ENCODE peak calls at places on chromosomes 2 and 18, in four cellular contexts. U is spleen, O is HCT116, I is left ventricle myocardium inferior. N is an unnamed sample.

GRCh38 chr18:76426738-76427305 is 68.2 kb downstream of the ZNF516 start:
- DNase-seq in U (peak; percentile 76), O (peak; percentile 13), I (no peak), N (no peak)

GRCh38 chr18:46336278-46337205 is 232.4 kb downstream of the HAUS1 start:
- DNase-seq in I (no peak), O (no peak), U (peak; percentile 62), N (peak; percentile 24)

GRCh38 chr2:196259507-196260481 is 88.4 kb upstream of the STK17B start:
- DNase-seq in O (no peak), I (no peak), U (no peak), N (no peak)

GRCh38 chr2:95265182-95265581 is 9.1 kb upstream of the PROM2 start:
- DNase-seq in O (no peak), I (no peak), U (peak; percentile 49), N (no peak)

GRCh38 chr2:71455741-71456569 is 2.6 kb downstream of the DYSF start:
- DNase-seq in O (no peak), U (no peak), I (peak; percentile 69), N (no peak)

GRCh38 chr2:69770193-69770702 is 28.3 kb downstream of the ANXA4 start:
- DNase-seq in I (no peak), U (no peak), O (peak; percentile 87), N (peak; percentile 70)

GRCh38 chr2:137333386-137333972 is 568.1 kb downstream of the THSD7B start:
- DNase-seq in U (no peak), I (no peak), O (no peak), N (no peak)

GRCh38 chr2:78147466-78147865 is 625.3 kb upstream of the LRRTM4 start:
- DNase-seq in U (no peak), O (no peak), I (no peak), N (no peak)

GRCh38 chr2:65416321-65416720 is 16.1 kb downstream of the SPRED2 start:
- DNase-seq in U (no peak), I (no peak), O (no peak), N (no peak)

GRCh38 chr2:205079173-205079572 is 533.9 kb downstream of the PARD3B start:
- DNase-seq in O (no peak), I (no peak), U (no peak), N (no peak)

GRCh38 chr2:9251154-9252001 is 44.8 kb downstream of the ASAP2 start:
- DNase-seq in I (no peak), U (no peak), O (no peak), N (peak; percentile 78)

GRCh38 chr2:30358822-30359221 is 88.2 kb upstream of the LCLAT1 start:
- DNase-seq in O (no peak), I (no peak), U (no peak), N (no peak)

GRCh38 chr2:41899189-41899588 is 148.6 kb upstream of the PKDCC start:
- DNase-seq in U (no peak), I (no peak), O (no peak), N (no peak)

GRCh38 chr2:234939576-234939975 is 12.2 kb upstream of the SH3BP4 start:
- DNase-seq in I (no peak), U (no peak), O (no peak), N (no peak)

GRCh38 chr2:96891591-96892333 is 21.9 kb upstream of the SEMA4C start:
- DNase-seq in U (no peak), O (no peak), I (no peak), N (peak; percentile 82)

GRCh38 chr2:64831134-64831976 is 157.8 kb upstream of the SLC1A4 start:
- DNase-seq in O (peak; percentile 98), U (peak; percentile 92), I (peak; percentile 82), N (peak; percentile 92)

GRCh38 chr2:241802806-241803318 is 6.1 kb upstream of the NEU4 start:
- DNase-seq in I (no peak), O (no peak), U (no peak), N (no peak)

GRCh38 chr2:182858671-182859070 is 7.8 kb downstream of the FRZB start:
- DNase-seq in U (no peak), O (no peak), I (no peak), N (no peak)

GRCh38 chr2:203886579-203887230 is 19.1 kb downstream of the CTLA4 start:
- DNase-seq in I (no peak), U (no peak), O (no peak), N (no peak)

GRCh38 chr2:121303531-121304263 is 18.7 kb upstream of the TFCP2L1 start:
- DNase-seq in O (no peak), I (no peak), U (no peak), N (no peak)

GRCh38 chr2:41955641-41956040 is 92.2 kb upstream of the PKDCC start:
- DNase-seq in I (no peak), O (no peak), U (no peak), N (no peak)

GRCh38 chr2:176096986-176097819 is 2.4 kb upstream of the HOXD12 start:
- DNase-seq in I (peak; percentile 51), U (peak; percentile 90), O (peak; percentile 66), N (no peak)
- H3K27me3 ChIP-seq in I (peaks cover 100% of the 10 kb centered on the region), U (peaks cover 100% of the 10 kb centered on the region), O (no peaks in the 10 kb centered on the region), N (peaks cover 14% of the 10 kb centered on the region)

DNA sequence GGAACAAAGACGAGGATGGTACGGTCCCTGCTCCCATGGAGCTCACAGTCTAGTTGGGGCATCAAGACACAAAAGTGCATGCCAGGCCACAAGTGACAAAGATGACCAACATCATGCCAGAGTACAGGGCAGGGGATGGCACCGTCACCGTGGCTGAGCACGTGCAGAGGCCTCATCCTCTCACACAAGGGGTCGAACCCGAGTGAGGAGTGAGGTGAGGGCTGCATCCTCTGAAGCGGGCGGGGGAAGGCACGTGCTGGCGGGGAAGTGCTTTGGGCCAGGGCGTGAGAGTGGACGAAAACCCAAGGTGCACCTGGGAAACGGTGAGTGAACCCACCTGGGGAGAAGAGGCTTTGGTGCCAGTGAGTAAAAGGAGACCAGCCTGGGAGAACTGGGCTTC is 41.0 kb downstream of the MRPL35 start:
- DNase-seq in O (no peak), I (no peak), U (no peak), N (no peak)
- H3K4me1 ChIP-seq in O (no peaks in the 10 kb centered on the region), I (peaks cover 19% of the 10 kb centered on the region), U (peaks cover 62% of the 10 kb centered on the region), N (peaks cover 10% of the 10 kb centered on the region)

GRCh38 chr18:38575023-38575422 is 1009.4 kb upstream of the CELF4 start:
- DNase-seq in O (no peak), I (no peak), U (no peak), N (no peak)
- H3K27me3 ChIP-seq in O (no peaks in the 10 kb centered on the region), I (no peaks in the 10 kb centered on the region), U (no peaks in the 10 kb centered on the region), N (no peaks in the 10 kb centered on the region)

DNA sequence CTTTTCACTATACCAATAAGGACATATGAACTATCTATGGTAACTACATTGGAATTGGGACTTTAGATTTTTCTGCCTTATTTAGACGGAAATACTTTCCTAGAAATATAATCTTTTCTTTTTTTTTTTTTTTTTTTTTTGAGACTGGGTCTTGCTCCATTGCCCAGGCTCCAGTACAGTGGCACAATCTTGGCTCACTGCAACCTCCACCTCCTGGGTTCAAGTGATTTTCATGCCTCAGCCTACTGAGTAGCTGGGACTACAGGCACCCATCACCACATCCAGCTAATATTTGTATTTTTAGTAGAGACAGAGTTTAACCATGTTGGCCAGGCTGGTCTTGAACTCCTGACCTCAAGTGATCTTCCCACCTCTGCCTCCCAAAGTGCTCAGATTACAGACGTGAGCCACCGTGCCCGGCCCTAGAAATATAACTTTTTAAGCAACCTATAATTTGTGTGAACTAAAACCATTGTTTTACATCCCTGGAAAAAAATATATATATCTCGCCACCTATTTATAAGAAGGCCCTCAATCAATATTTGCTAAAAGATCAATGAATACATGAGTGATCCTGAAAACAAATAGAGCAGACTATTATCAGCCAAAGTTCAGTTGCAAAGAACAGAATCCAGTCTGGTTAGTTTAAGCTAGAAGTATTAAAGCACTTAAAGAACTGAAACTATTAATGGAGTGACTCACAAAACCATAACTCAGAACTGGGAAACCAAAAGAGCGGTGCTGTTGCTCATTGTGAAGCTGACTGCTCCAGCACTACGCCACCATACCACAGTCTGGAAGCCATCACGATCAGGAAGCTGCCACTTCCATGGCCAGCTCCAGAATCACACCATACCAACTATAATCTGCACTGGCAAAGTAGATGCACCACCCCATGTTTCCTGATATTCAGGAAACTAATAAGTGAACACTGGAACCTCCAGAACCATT is 8.4 kb upstream of the HNRNPLL start:
- DNase-seq in I (no peak), O (no peak), U (no peak), N (no peak)
- H3K4me1 ChIP-seq in I (no peaks in the 10 kb centered on the region), O (no peaks in the 10 kb centered on the region), U (peaks cover 37% of the 10 kb centered on the region), N (no peaks in the 10 kb centered on the region)

GRCh38 chr2:233351423-233351822 is 2.9 kb upstream of the DGKD start:
- DNase-seq in U (no peak), I (no peak), O (peak; percentile 18), N (no peak)

GRCh38 chr2:233353769-233354499 is at the start of gene DGKD:
- DNase-seq in O (peak; percentile 29), I (peak; percentile 54), U (peak; percentile 95), N (no peak)

GRCh38 chr2:233353101-233353768 is 1.1 kb upstream of the DGKD start:
- DNase-seq in I (peak; percentile 25), U (peak; percentile 86), O (no peak), N (no peak)

GRCh38 chr2:233350708-233351107 is 3.6 kb upstream of the DGKD start:
- DNase-seq in U (no peak), O (peak; percentile 92), I (no peak), N (peak; percentile 52)

GRCh38 chr2:233352141-233352842 is 2.0 kb upstream of the DGKD start:
- DNase-seq in I (no peak), U (no peak), O (no peak), N (no peak)
- H3K27me3 ChIP-seq in I (no peaks in the 10 kb centered on the region), U (no peaks in the 10 kb centered on the region), O (no peaks in the 10 kb centered on the region), N (no peaks in the 10 kb centered on the region)

N was measured in tibial artery.